ENCODE peak calls at places on chromosome 5, in ten cellular contexts. D is psoas muscle, R is fibroblast of the aortic adventitia, J is fibroblast of pulmonary artery, E is astrocyte of the spinal cord, C is Calu3, Q is type B pancreatic cell, H is endothelial cell, U is pancreas, K is spleen. Z is an unnamed sample.

GRCh38 chr5:150778103-150778516 is 447 bp upstream of the SMIM3 start:
- DNase-seq in D (no peak), R (peak), J (peak), E (peak), C (no peak), Q (no peak), H (no peak), U (no peak), K (no peak), Z (no peak)

GRCh38 chr5:140298183-140298601 is 4.7 kb downstream of the PFDN1 start:
- DNase-seq in D (no peak), R (peak), J (peak), E (peak), C (no peak), Q (no peak), H (no peak), U (no peak), K (no peak), Z (no peak)

GRCh38 chr5:1222621-1223277 is 2.4 kb upstream of the SLC6A18 start:
- DNase-seq in D (no peak), R (no peak), J (no peak), E (no peak), C (no peak), Q (no peak), H (no peak), U (peak), K (no peak), Z (no peak)

GRCh38 chr5:56170557-56170956 is 62.6 kb downstream of the ANKRD55 start:
- DNase-seq in D (no peak), R (peak), J (peak), E (peak), C (no peak), Q (no peak), H (no peak), U (no peak), K (no peak), Z (no peak)

GRCh38 chr5:6743161-6743560 is 29.9 kb downstream of the TENT4A start:
- DNase-seq in D (no peak), R (no peak), J (no peak), E (no peak), C (no peak), Q (peak), H (no peak), U (no peak), K (peak), Z (peak)

GRCh38 chr5:174624754-174625506 is 99.5 kb upstream of the MSX2 start:
- DNase-seq in D (no peak), R (no peak), J (peak), E (no peak), C (no peak), Q (no peak), H (no peak), U (no peak), K (no peak), Z (no peak)

GRCh38 chr5:146828385-146828784 is 50.2 kb downstream of the PPP2R2B start:
- DNase-seq in D (no peak), R (no peak), J (no peak), E (peak), C (no peak), Q (no peak), H (no peak), U (no peak), K (no peak), Z (no peak)

GRCh38 chr5:141402553-141403328 is at the start of gene PCDHGA9:
- DNase-seq in D (no peak), R (peak), J (peak), E (peak), C (peak), Q (peak), H (no peak), U (peak), K (peak), Z (no peak)

GRCh38 chr5:135543151-135543818 is 7.5 kb upstream of the NEUROG1 start:
- DNase-seq in D (no peak), R (peak), J (no peak), E (peak), C (no peak), Q (no peak), H (no peak), U (no peak), K (no peak), Z (no peak)

GRCh38 chr5:122498163-122498562 is 186.1 kb downstream of the SNCAIP start:
- DNase-seq in D (no peak), R (no peak), J (peak), E (no peak), C (no peak), Q (no peak), H (peak), U (no peak), K (no peak), Z (no peak)

GRCh38 chr5:69265931-69266330 is 31.2 kb downstream of the CDK7 start:
- DNase-seq in D (no peak), R (no peak), J (no peak), E (no peak), C (peak), Q (no peak), H (peak), U (no peak), K (peak), Z (peak)

GRCh38 chr5:50969207-50970145 is 303.0 kb downstream of the PARP8 start:
- DNase-seq in D (no peak), R (no peak), J (no peak), E (no peak), C (no peak), Q (no peak), H (peak), U (peak), K (peak), Z (no peak)

GRCh38 chr5:145500712-145501111 is 334.4 kb downstream of the PRELID2 start:
- DNase-seq in D (no peak), R (no peak), J (no peak), E (no peak), C (no peak), Q (no peak), H (no peak), U (no peak), K (no peak), Z (no peak)

GRCh38 chr5:15304914-15305834 is 194.8 kb upstream of the FBXL7 start:
- DNase-seq in D (no peak), R (no peak), J (no peak), E (no peak), C (no peak), Q (no peak), H (no peak), U (no peak), K (no peak), Z (no peak)

GRCh38 chr5:164375051-164375450 is 869.6 kb downstream of the MAT2B start:
- DNase-seq in D (no peak), R (peak), J (peak), E (peak), C (no peak), Q (no peak), H (no peak), U (no peak), K (no peak), Z (no peak)

GRCh38 chr5:78594946-78595921 is 53.3 kb downstream of the LHFPL2 start:
- DNase-seq in D (no peak), R (peak), J (peak), E (peak), C (peak), Q (no peak), H (no peak), U (no peak), K (no peak), Z (no peak)

GRCh38 chr5:10567181-10567591 is 3.3 kb downstream of the ANKRD33B start:
- DNase-seq in D (no peak), R (no peak), J (no peak), E (no peak), C (no peak), Q (peak), H (no peak), U (no peak), K (no peak), Z (no peak)

GRCh38 chr5:113293613-113294340 is 141.0 kb downstream of the TSSK1B start:
- DNase-seq in D (no peak), R (peak), J (peak), E (peak), C (no peak), Q (no peak), H (no peak), U (peak), K (no peak), Z (no peak)

GRCh38 chr5:174376056-174376455 is 330.6 kb downstream of the NSG2 start:
- DNase-seq in D (no peak), R (no peak), J (no peak), E (no peak), C (no peak), Q (no peak), H (no peak), U (no peak), K (no peak), Z (no peak)

GRCh38 chr5:176542596-176543427 is 5.6 kb upstream of the RNF44 start:
- DNase-seq in D (no peak), R (no peak), J (no peak), E (no peak), C (peak), Q (no peak), H (peak), U (peak), K (peak), Z (no peak)

GRCh38 chr5:133199366-133199901 is 147.6 kb downstream of the HSPA4 start:
- DNase-seq in D (no peak), R (no peak), J (no peak), E (no peak), C (no peak), Q (no peak), H (no peak), U (no peak), K (no peak), Z (peak)

GRCh38 chr5:141564216-141564692 is 54.5 kb downstream of the DIAPH1 start:
- DNase-seq in D (no peak), R (peak), J (peak), E (peak), C (peak), Q (no peak), H (peak), U (no peak), K (no peak), Z (no peak)

GRCh38 chr5:124746252-124746915 is at the start of gene ZNF608:
- DNase-seq in D (no peak), R (peak), J (peak), E (peak), C (no peak), Q (no peak), H (peak), U (no peak), K (no peak), Z (no peak)

GRCh38 chr5:174483411-174483810 is 241.0 kb upstream of the MSX2 start:
- DNase-seq in D (no peak), R (no peak), J (no peak), E (no peak), C (no peak), Q (no peak), H (no peak), U (no peak), K (no peak), Z (no peak)

GRCh38 chr5:155013526-155013925 is at the start of gene KIF4B:
- DNase-seq in D (no peak), R (no peak), J (no peak), E (no peak), C (no peak), Q (no peak), H (no peak), U (no peak), K (no peak), Z (no peak)

GRCh38 chr5:173717959-173718358 is 101.5 kb upstream of the BOD1 start:
- DNase-seq in D (no peak), R (no peak), J (peak), E (no peak), C (no peak), Q (no peak), H (no peak), U (no peak), K (no peak), Z (no peak)

GRCh38 chr5:75921011-75921410 is 162.2 kb upstream of the SV2C start:
- DNase-seq in D (no peak), R (no peak), J (no peak), E (no peak), C (no peak), Q (no peak), H (no peak), U (no peak), K (no peak), Z (no peak)

GRCh38 chr5:151081426-151082273 is 816 bp upstream of the TNIP1 start:
- DNase-seq in D (no peak), R (no peak), J (peak), E (no peak), C (no peak), Q (no peak), H (no peak), U (no peak), K (peak), Z (no peak)

GRCh38 chr5:177431317-177432142 is 5.1 kb downstream of the GRK6 start:
- DNase-seq in D (no peak), R (no peak), J (no peak), E (no peak), C (no peak), Q (no peak), H (no peak), U (peak), K (peak), Z (no peak)

GRCh38 chr5:161230222-161230621 is 316.3 kb downstream of the GABRB2 start:
- DNase-seq in D (no peak), R (no peak), J (no peak), E (no peak), C (no peak), Q (no peak), H (no peak), U (peak), K (no peak), Z (no peak)

GRCh38 chr5:128036961-128037360 is 46.6 kb upstream of the SLC12A2 start:
- DNase-seq in D (no peak), R (peak), J (peak), E (peak), C (peak), Q (no peak), H (no peak), U (no peak), K (no peak), Z (no peak)

GRCh38 chr5:124040799-124041198 is 528.8 kb downstream of the CSNK1G3 start:
- DNase-seq in D (no peak), R (peak), J (peak), E (peak), C (no peak), Q (no peak), H (no peak), U (no peak), K (no peak), Z (no peak)

GRCh38 chr5:9652295-9652694 is 22.1 kb upstream of the TAS2R1 start:
- DNase-seq in D (no peak), R (no peak), J (no peak), E (no peak), C (no peak), Q (no peak), H (no peak), U (no peak), K (no peak), Z (no peak)

GRCh38 chr5:126875303-126875785 is 98.4 kb downstream of the LMNB1 start:
- DNase-seq in D (no peak), R (no peak), J (peak), E (no peak), C (no peak), Q (no peak), H (no peak), U (no peak), K (no peak), Z (no peak)

GRCh38 chr5:54397420-54397819 is 58.1 kb upstream of the HSPB3 start:
- DNase-seq in D (no peak), R (no peak), J (no peak), E (no peak), C (no peak), Q (no peak), H (no peak), U (no peak), K (no peak), Z (no peak)

GRCh38 chr5:93208156-93208895 is 372.7 kb downstream of the NR2F1-AS1 start:
- DNase-seq in D (no peak), R (peak), J (no peak), E (no peak), C (no peak), Q (no peak), H (no peak), U (no peak), K (no peak), Z (no peak)

GRCh38 chr5:125696762-125697161 is 726.4 kb upstream of the GRAMD2B start:
- DNase-seq in D (no peak), R (peak), J (peak), E (peak), C (no peak), Q (no peak), H (no peak), U (no peak), K (no peak), Z (no peak)

GRCh38 chr5:78574157-78574673 is 74.4 kb downstream of the LHFPL2 start:
- DNase-seq in D (no peak), R (no peak), J (no peak), E (no peak), C (no peak), Q (no peak), H (no peak), U (no peak), K (no peak), Z (no peak)

GRCh38 chr5:84752780-84753179 is 368.1 kb upstream of the EDIL3 start:
- DNase-seq in D (no peak), R (no peak), J (no peak), E (no peak), C (no peak), Q (no peak), H (no peak), U (no peak), K (no peak), Z (no peak)

DNA sequence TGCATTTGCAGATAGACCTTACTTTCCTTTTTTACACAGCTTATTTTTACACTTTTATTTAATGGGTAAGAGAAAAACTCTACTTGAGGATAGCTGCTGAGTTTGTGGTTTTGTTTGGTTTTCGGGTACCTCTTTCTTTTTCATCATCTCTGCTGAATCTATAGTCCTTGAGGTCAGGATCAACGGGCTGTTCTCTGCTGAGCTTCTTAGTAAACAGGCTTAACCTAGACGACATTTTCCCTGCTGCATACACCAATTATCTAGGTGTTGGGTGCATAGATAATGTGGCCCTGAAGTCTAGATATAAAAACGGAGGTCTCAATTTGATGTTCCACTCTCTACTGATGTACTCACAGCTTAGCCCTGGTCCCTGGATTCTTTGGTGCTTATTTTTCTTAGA is 138.2 kb upstream of the ZNF366 start:
- DNase-seq in D (no peak), R (no peak), J (no peak), E (no peak), C (no peak), Q (no peak), H (no peak), U (no peak), K (no peak), Z (no peak)
- TF ChIP-seq CTCF in D (no peak), R (no peak), J (no peak), E (no peak), C (no peak), Q (no peak), H (no peak), U (no peak), K (no peak), Z (no peak)

DNA sequence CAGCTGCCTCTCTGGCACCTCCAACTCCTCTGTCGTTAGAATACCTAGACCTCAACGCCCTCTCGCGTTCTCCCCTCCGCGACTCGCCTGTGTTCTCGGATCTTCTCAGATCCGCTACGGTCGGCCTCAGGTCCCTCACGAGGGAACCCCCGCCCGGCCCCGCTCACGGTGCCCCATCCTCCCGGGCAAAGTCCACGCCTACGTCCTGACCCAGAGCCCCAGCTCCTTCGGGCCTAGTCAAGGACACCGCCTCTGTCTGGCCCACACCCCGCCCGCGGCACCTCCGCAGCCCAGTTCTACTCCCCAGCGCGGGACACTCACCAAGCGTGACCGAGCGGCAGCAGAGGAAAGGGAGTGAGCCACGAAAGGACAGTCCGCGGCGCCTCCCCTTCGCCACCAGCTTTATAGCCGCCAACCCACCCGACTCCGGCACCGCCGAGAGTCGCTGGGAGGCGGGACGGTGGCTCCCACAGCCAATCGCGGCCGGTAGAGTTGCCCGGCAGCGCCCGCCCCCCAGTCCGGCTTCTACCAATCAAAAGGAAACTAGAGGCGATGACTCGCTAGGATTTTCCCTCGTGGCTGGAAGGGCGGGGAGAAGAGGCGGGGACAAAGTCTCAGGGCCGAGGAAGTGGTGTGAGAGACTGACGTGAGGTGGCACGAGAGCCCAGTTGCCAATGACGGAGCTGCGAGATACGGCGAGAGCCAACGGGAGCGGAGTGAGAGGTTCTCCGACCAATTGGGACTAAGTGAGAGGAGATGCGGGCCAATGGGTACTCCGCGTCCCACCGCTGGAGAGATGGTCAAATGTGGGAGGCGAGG is at the start of gene HMGCS1:
- DNase-seq in D (peak), R (peak), J (peak), E (peak), C (peak), Q (peak), H (peak), U (peak), K (peak), Z (peak)
- TF ChIP-seq CTCF in D (no peak), R (no peak), J (no peak), E (no peak), C (no peak), Q (peak), H (no peak), U (no peak), K (no peak), Z (no peak)

DNA sequence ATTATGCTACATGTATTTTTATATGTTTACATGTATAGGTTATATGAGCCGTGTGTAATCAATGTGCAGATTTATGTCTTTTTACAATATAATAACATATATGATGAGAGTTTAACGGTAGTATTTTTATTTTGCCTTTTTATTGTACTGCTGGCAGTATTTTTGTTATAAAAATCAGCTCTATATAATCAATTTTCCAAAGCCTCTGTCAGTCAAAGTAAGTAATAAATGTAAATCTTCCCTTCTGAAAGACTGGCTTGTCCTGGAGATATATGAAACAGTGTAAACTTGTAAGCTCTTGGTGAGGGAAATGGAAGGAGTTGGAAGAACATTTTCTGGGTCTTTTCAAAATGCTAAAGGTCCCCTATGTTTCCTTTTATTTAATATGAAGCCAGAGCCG is 173.8 kb downstream of the SSBP2 start:
- DNase-seq in D (no peak), R (no peak), J (no peak), E (no peak), C (no peak), Q (no peak), H (no peak), U (no peak), K (no peak), Z (no peak)
- TF ChIP-seq CTCF in D (no peak), R (no peak), J (no peak), E (no peak), C (no peak), Q (no peak), H (no peak), U (no peak), K (no peak), Z (no peak)

GRCh38 chr5:33235304-33235703 is 205.5 kb upstream of the TARS1 start:
- DNase-seq in D (no peak), R (no peak), J (no peak), E (no peak), C (no peak), Q (no peak), H (no peak), U (no peak), K (no peak), Z (no peak)
- TF ChIP-seq CTCF in D (no peak), R (no peak), J (no peak), E (no peak), C (no peak), Q (no peak), H (no peak), U (no peak), K (no peak), Z (no peak)

GRCh38 chr5:142601432-142601831 is 84.5 kb downstream of the FGF1 start:
- DNase-seq in D (no peak), R (no peak), J (no peak), E (no peak), C (peak), Q (no peak), H (no peak), U (no peak), K (no peak), Z (no peak)
- TF ChIP-seq CTCF in D (no peak), R (peak), J (no peak), E (peak), C (no peak), Q (no peak), H (no peak), U (no peak), K (no peak), Z (peak)

Z was measured in osteocyte.